ENCODE peak calls at places on chromosomes 4 and X, in five cellular contexts. W is caudate nucleus; J is aorta; K is substantia nigra; E is stimulated activated CD4-positive, alpha-beta T cell treated with anti-CD3 and anti-CD28 coated beads, Interleukin-15, amount 100 ng/mL, for 1 hour. Z is an unnamed sample.

GRCh38 chr4:142574306-142574705 is 271.8 kb downstream of the INPP4B start:
- DNase-seq in W (no peak), J (no peak), K (no peak), E (no peak), Z (no peak)

GRCh38 chr4:84324850-84325249 is 174.2 kb downstream of the NKX6-1 start:
- DNase-seq in W (no peak), J (no peak), K (peak), E (no peak), Z (no peak)

GRCh38 chr4:122960298-122960985 is 38.0 kb upstream of the NUDT6 start:
- DNase-seq in W (no peak), J (no peak), K (no peak), E (no peak), Z (no peak)

GRCh38 chr4:26859762-26860156 is 882 bp upstream of the STIM2 start:
- DNase-seq in W (no peak), J (no peak), K (no peak), E (no peak), Z (no peak)

GRCh38 chr4:167025651-167026050 is 208.6 kb downstream of the SPOCK3 start:
- DNase-seq in W (no peak), J (no peak), K (no peak), E (no peak), Z (no peak)

GRCh38 chrX:153744210-153745066 is 19.6 kb upstream of the PLXNB3 start:
- DNase-seq in W (no peak), J (peak), K (no peak), E (no peak), Z (no peak)

GRCh38 chrX:29726811-29727210 is 488.6 kb upstream of the MAGEB2 start:
- DNase-seq in W (no peak), J (no peak), K (peak), E (no peak), Z (no peak)

GRCh38 chr4:108465886-108466491 is 154.4 kb upstream of the RPL34 start:
- DNase-seq in W (no peak), J (no peak), K (no peak), E (no peak), Z (no peak)

GRCh38 chr4:88006956-88007303 is 505 bp upstream of the PKD2 start:
- DNase-seq in W (peak), J (peak), K (peak), E (no peak), Z (no peak)

GRCh38 chr4:52554606-52555355 is 104.3 kb downstream of the USP46 start:
- DNase-seq in W (no peak), J (no peak), K (no peak), E (no peak), Z (no peak)